ENCODE peak calls at places on chromosomes 13 and 19, in four cellular contexts. One of them, this sample, is unnamed. For H3K4me1, the result is how much of the 10 kb centered on the place peaks cover.

GRCh38 chr13:75153834-75154233 is 328.1 kb downstream of the TBC1D4 start:
- DNase-seq in mesenchymal stem cell: peak
- DNase-seq in IMR-90: no peak
- DNase-seq in mesendoderm: no peak
- DNase-seq in this sample: no peak

GRCh38 chr13:45292176-45292575 is 48.8 kb downstream of the TPT1 start:
- DNase-seq in IMR-90: no peak
- DNase-seq in mesenchymal stem cell: no peak
- DNase-seq in mesendoderm: no peak
- DNase-seq in this sample: no peak

GRCh38 chr19:40523322-40524047 is 53.2 kb upstream of the SHKBP1 start:
- DNase-seq in mesenchymal stem cell: peak
- DNase-seq in IMR-90: peak
- DNase-seq in mesendoderm: peak
- DNase-seq in this sample: peak

GRCh38 chr19:49214701-49215100 is 57.1 kb downstream of the TRPM4 start:
- DNase-seq in IMR-90: no peak
- DNase-seq in mesenchymal stem cell: no peak
- DNase-seq in mesendoderm: no peak
- DNase-seq in this sample: no peak

GRCh38 chr13:68380041-68380973 is 1150.2 kb upstream of the PCDH9 start:
- DNase-seq in mesenchymal stem cell: no peak
- DNase-seq in IMR-90: no peak
- DNase-seq in mesendoderm: no peak
- DNase-seq in this sample: no peak

GRCh38 chr13:98664047-98664446 is 87.1 kb upstream of the STK24 start:
- DNase-seq in mesenchymal stem cell: peak
- DNase-seq in mesendoderm: peak
- DNase-seq in IMR-90: peak
- DNase-seq in this sample: peak

GRCh38 chr19:13929956-13930355 is 8.3 kb downstream of the PODNL1 start:
- DNase-seq in mesendoderm: no peak
- DNase-seq in IMR-90: no peak
- DNase-seq in mesenchymal stem cell: no peak
- DNase-seq in this sample: no peak

GRCh38 chr13:41026806-41027205 is 7.7 kb upstream of the ELF1 start:
- DNase-seq in mesenchymal stem cell: no peak
- DNase-seq in mesendoderm: no peak
- DNase-seq in IMR-90: no peak
- DNase-seq in this sample: no peak

GRCh38 chr19:12899891-12900518 is 9.0 kb downstream of the GCDH start:
- DNase-seq in IMR-90: no peak
- DNase-seq in mesendoderm: no peak
- DNase-seq in mesenchymal stem cell: no peak
- DNase-seq in this sample: no peak

GRCh38 chr13:27534108-27534975 is 84.0 kb upstream of the MTIF3 start:
- DNase-seq in mesenchymal stem cell: no peak
- DNase-seq in IMR-90: no peak
- DNase-seq in mesendoderm: no peak
- DNase-seq in this sample: no peak

GRCh38 chr13:88887045-88887662 is 1216.0 kb downstream of the SLITRK5 start:
- DNase-seq in mesenchymal stem cell: no peak
- DNase-seq in IMR-90: no peak
- DNase-seq in mesendoderm: peak
- DNase-seq in this sample: no peak

GRCh38 chr19:8396563-8397203 is 6.5 kb downstream of the RAB11B start:
- DNase-seq in IMR-90: peak
- DNase-seq in mesenchymal stem cell: peak
- DNase-seq in mesendoderm: peak
- DNase-seq in this sample: peak

GRCh38 chr19:30148039-30148438 is 206.0 kb downstream of the URI1 start:
- DNase-seq in IMR-90: no peak
- DNase-seq in mesenchymal stem cell: no peak
- DNase-seq in mesendoderm: no peak
- DNase-seq in this sample: no peak

GRCh38 chr19:33350538-33351309 is 22.8 kb upstream of the CEBPG start:
- DNase-seq in mesendoderm: no peak
- DNase-seq in mesenchymal stem cell: no peak
- DNase-seq in IMR-90: peak
- DNase-seq in this sample: peak

GRCh38 chr19:37317403-37318209 is 53.3 kb upstream of the ZNF527 start:
- DNase-seq in mesendoderm: peak
- DNase-seq in mesenchymal stem cell: peak
- DNase-seq in IMR-90: peak
- DNase-seq in this sample: peak

GRCh38 chr19:5967994-5968430 is 9.9 kb downstream of the RANBP3 start:
- DNase-seq in mesendoderm: peak
- DNase-seq in mesenchymal stem cell: peak
- DNase-seq in IMR-90: peak
- DNase-seq in this sample: peak

GRCh38 chr13:27211771-27212364 is 39.5 kb upstream of the RPL21 start:
- DNase-seq in IMR-90: peak
- DNase-seq in mesenchymal stem cell: peak
- DNase-seq in mesendoderm: no peak
- DNase-seq in this sample: no peak

GRCh38 chr13:87622921-87623320 is 48.2 kb upstream of the SLITRK5 start:
- DNase-seq in mesenchymal stem cell: no peak
- DNase-seq in mesendoderm: no peak
- DNase-seq in IMR-90: no peak
- DNase-seq in this sample: no peak

GRCh38 chr19:20238025-20238623 is 71.1 kb downstream of the ZNF486 start:
- DNase-seq in mesenchymal stem cell: peak
- DNase-seq in IMR-90: peak
- DNase-seq in mesendoderm: peak
- DNase-seq in this sample: peak

GRCh38 chr19:33344210-33344609 is 29.3 kb upstream of the CEBPG start:
- DNase-seq in mesenchymal stem cell: no peak
- DNase-seq in mesendoderm: peak
- DNase-seq in IMR-90: no peak
- DNase-seq in this sample: no peak

DNA sequence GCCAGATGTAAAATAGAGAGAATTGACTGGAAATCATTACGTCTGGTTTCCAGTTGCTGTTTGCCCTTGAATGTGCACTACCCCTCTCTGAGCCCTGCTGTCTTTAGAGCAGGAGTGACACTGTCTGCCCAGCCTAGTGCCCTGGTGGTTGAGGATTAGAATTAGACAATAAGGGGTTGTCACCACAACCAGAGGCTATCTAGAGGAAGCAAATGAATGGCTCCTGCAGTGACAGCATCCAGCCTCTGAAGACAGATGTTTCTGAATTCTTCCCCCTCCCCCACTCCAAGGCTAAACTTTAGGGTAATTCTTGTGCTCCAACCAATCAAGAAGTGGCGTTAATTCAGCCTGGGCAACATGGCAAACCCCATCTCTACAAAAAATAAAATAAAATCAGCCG is 2.0 kb downstream of the RAB8A start:
- DNase-seq in IMR-90: no peak
- DNase-seq in mesendoderm: peak
- DNase-seq in mesenchymal stem cell: no peak
- DNase-seq in this sample: no peak
- H3K4me1 ChIP-seq in IMR-90: under half
- H3K4me1 ChIP-seq in mesendoderm: under half
- H3K4me1 ChIP-seq in mesenchymal stem cell: under half
- H3K4me1 ChIP-seq in this sample: under half

DNA sequence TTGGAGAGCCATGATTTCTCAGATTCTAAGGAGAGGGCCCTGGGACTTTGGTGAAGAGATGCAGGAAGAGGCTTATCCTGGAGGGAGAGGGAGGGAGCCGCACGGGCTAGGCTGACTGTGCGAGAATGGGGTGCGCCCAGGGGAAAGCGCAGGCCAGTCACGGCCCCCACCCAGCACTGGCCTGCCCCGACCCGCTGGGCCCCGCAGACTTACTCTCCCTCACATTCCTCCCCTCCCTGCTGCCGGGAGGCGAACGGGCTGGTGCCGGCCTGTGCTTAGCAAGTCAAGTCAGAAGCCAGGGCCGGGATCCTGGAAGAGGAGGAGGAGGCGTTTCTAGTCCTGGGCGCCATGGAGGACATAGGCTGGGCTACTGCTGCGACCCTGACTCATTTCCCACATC is 120.0 kb downstream of the CRYL1 start:
- DNase-seq in IMR-90: no peak
- DNase-seq in mesenchymal stem cell: no peak
- DNase-seq in mesendoderm: peak
- DNase-seq in this sample: peak
- H2BK120ac ChIP-seq in IMR-90: no peak
- H2BK120ac ChIP-seq in mesenchymal stem cell: no peak
- H2BK120ac ChIP-seq in mesendoderm: no peak
- H2BK120ac ChIP-seq in this sample: peak

GRCh38 chr19:4371209-4371897 is 28.0 kb downstream of the MPND start:
- DNase-seq in IMR-90: no peak
- DNase-seq in mesendoderm: no peak
- DNase-seq in mesenchymal stem cell: no peak
- DNase-seq in this sample: no peak

GRCh38 chr19:4373601-4374441 is 26.5 kb downstream of the SH3GL1 start:
- DNase-seq in IMR-90: peak
- DNase-seq in mesenchymal stem cell: peak
- DNase-seq in mesendoderm: no peak
- DNase-seq in this sample: no peak

GRCh38 chr19:4371898-4372629 is 28.3 kb downstream of the SH3GL1 start:
- DNase-seq in mesenchymal stem cell: no peak
- DNase-seq in IMR-90: no peak
- DNase-seq in mesendoderm: no peak
- DNase-seq in this sample: no peak

GRCh38 chr19:4374451-4375163 is 25.7 kb downstream of the SH3GL1 start:
- DNase-seq in mesenchymal stem cell: peak
- DNase-seq in IMR-90: peak
- DNase-seq in mesendoderm: peak
- DNase-seq in this sample: peak

GRCh38 chr19:4372630-4373367 is 27.5 kb downstream of the SH3GL1 start:
- DNase-seq in mesenchymal stem cell: no peak
- DNase-seq in IMR-90: no peak
- DNase-seq in mesendoderm: no peak
- DNase-seq in this sample: peak
- H3K4me1 ChIP-seq in mesenchymal stem cell: half or more
- H3K4me1 ChIP-seq in IMR-90: half or more
- H3K4me1 ChIP-seq in mesendoderm: under half
- H3K4me1 ChIP-seq in this sample: half or more

GRCh38 chr13:37141011-37141410 is 35.5 kb upstream of the CSNK1A1L start:
- DNase-seq in mesenchymal stem cell: no peak
- DNase-seq in IMR-90: no peak
- DNase-seq in mesendoderm: no peak
- DNase-seq in this sample: no peak
- H2BK120ac ChIP-seq in mesenchymal stem cell: no peak
- H2BK120ac ChIP-seq in IMR-90: no peak
- H2BK120ac ChIP-seq in mesendoderm: no peak
- H2BK120ac ChIP-seq in this sample: no peak

GRCh38 chr19:1055028-1055425 is 11.9 kb upstream of the ARHGAP45 start:
- DNase-seq in mesenchymal stem cell: no peak
- DNase-seq in IMR-90: no peak
- DNase-seq in mesendoderm: no peak
- DNase-seq in this sample: no peak
- H3K4me1 ChIP-seq in mesenchymal stem cell: under half
- H3K4me1 ChIP-seq in IMR-90: under half
- H3K4me1 ChIP-seq in mesendoderm: under half
- H3K4me1 ChIP-seq in this sample: under half

GRCh38 chr19:1466461-1467227 is 12.4 kb downstream of the C19orf25 start:
- DNase-seq in mesendoderm: no peak
- DNase-seq in mesenchymal stem cell: no peak
- DNase-seq in IMR-90: no peak
- DNase-seq in this sample: no peak
- H2BK120ac ChIP-seq in mesendoderm: no peak
- H2BK120ac ChIP-seq in mesenchymal stem cell: no peak
- H2BK120ac ChIP-seq in IMR-90: no peak
- H2BK120ac ChIP-seq in this sample: no peak

This sample was measured in trophoblast cell.